ENCODE peak calls at places on chromosomes 1 and 21, in four cellular contexts. I, Z, V and S are unnamed samples.

GRCh38 chr1:111420377-111420776 is 7.2 kb downstream of the OVGP1 start:
- DNase-seq in V (no peak), Z (no peak), I (no peak), S (no peak)

GRCh38 chr1:3668148-3668547 is 15.8 kb downstream of the TP73 start:
- DNase-seq in Z (no peak), V (no peak), I (no peak), S (no peak)

GRCh38 chr1:210272666-210273065 is 40.1 kb downstream of the SERTAD4 start:
- DNase-seq in V (no peak), I (no peak), Z (no peak), S (no peak)

GRCh38 chr1:98126740-98127139 is 205.9 kb upstream of the DPYD start:
- DNase-seq in Z (no peak), I (no peak), V (no peak), S (no peak)

GRCh38 chr1:212916395-212917133 is 33.8 kb upstream of the VASH2 start:
- DNase-seq in I (no peak), V (no peak), Z (peak), S (peak)

GRCh38 chr21:40976198-40977114 is 129.5 kb upstream of the DSCAM start:
- DNase-seq in I (no peak), Z (no peak), V (no peak), S (no peak)

GRCh38 chr1:227766015-227766634 is 30.9 kb downstream of the SNAP47 start:
- DNase-seq in V (peak), Z (peak), I (no peak), S (no peak)

GRCh38 chr1:77900687-77901293 is 12.4 kb downstream of the NEXN start:
- DNase-seq in Z (no peak), V (no peak), I (peak), S (peak)

GRCh38 chr1:155729031-155729898 is 40.4 kb downstream of the DAP3 start:
- DNase-seq in V (no peak), Z (no peak), I (peak), S (peak)